ENCODE peak calls at places on chromosomes 4 and X, in six cellular contexts. F is right lobe of liver; T is neural progenitor cell; G is IMR-90; Y is prostate gland; U is CD4-positive, alpha-beta memory T cell. R is an unnamed sample. For H3K27me3 and H3K4me1, the result is how much of the 10 kb centered on the place peaks cover.

GRCh38 chr4:130486841-130487240 is 1390.9 kb downstream of the C4orf33 start:
- DNase-seq in F (no peak), T (no peak), G (peak), Y (no peak), U (no peak), R (no peak)

GRCh38 chrX:139044680-139045079 is 333.2 kb upstream of the FGF13 start:
- DNase-seq in F (no peak), T (no peak), G (no peak), Y (no peak), U (no peak), R (peak)

GRCh38 chrX:148940411-148940996 is 440.1 kb downstream of the AFF2 start:
- DNase-seq in F (no peak), T (no peak), G (no peak), Y (no peak), U (no peak), R (no peak)

GRCh38 chr4:41285202-41285876 is 28.6 kb downstream of the UCHL1 start:
- DNase-seq in F (no peak), T (no peak), G (no peak), Y (no peak), U (no peak), R (no peak)

GRCh38 chr4:133920236-133920635 is 281.4 kb downstream of the PABPC4L start:
- DNase-seq in F (no peak), T (no peak), G (no peak), Y (no peak), U (no peak), R (no peak)

GRCh38 chr4:82797591-82798081 is 960 bp downstream of the SCD5 start:
- DNase-seq in F (no peak), T (peak), G (peak), Y (peak), U (peak), R (peak)

GRCh38 chr4:40897557-40898203 is 147.9 kb downstream of the NSUN7 start:
- DNase-seq in F (peak), T (peak), G (peak), Y (peak), U (peak), R (peak)

GRCh38 chrX:15679246-15679645 is 14.6 kb upstream of the CLTRN start:
- DNase-seq in F (no peak), T (no peak), G (no peak), Y (no peak), U (no peak), R (no peak)

GRCh38 chr4:153045111-153045982 is 109.2 kb downstream of the FHDC1 start:
- DNase-seq in F (no peak), T (no peak), G (no peak), Y (no peak), U (no peak), R (no peak)

GRCh38 chr4:38132140-38132673 is 172.0 kb downstream of the PTTG2 start:
- DNase-seq in F (peak), T (peak), G (peak), Y (no peak), U (peak), R (no peak)

GRCh38 chr4:145937021-145937861 is 1.4 kb downstream of the ZNF827 start:
- DNase-seq in F (peak), T (peak), G (peak), Y (peak), U (peak), R (peak)

GRCh38 chr4:36348403-36348938 is 67.1 kb downstream of the DTHD1 start:
- DNase-seq in F (no peak), T (no peak), G (no peak), Y (no peak), U (no peak), R (no peak)

GRCh38 chrX:107448625-107449468 is 605 bp upstream of the FRMPD3 start:
- DNase-seq in F (no peak), T (peak), G (no peak), Y (no peak), U (no peak), R (no peak)

GRCh38 chr4:153564630-153565525 is 98.7 kb downstream of the TMEM131L start:
- DNase-seq in F (peak), T (peak), G (peak), Y (no peak), U (no peak), R (no peak)

GRCh38 chr4:13481569-13481968 is 2.6 kb downstream of the RAB28 start:
- DNase-seq in F (no peak), T (peak), G (peak), Y (no peak), U (no peak), R (no peak)

GRCh38 chr4:175929441-175929840 is 117.4 kb upstream of the GPM6A start:
- DNase-seq in F (no peak), T (no peak), G (no peak), Y (no peak), U (no peak), R (no peak)

GRCh38 chr4:108601096-108601495 is 19.3 kb upstream of the RPL34 start:
- DNase-seq in F (no peak), T (no peak), G (no peak), Y (no peak), U (no peak), R (no peak)

GRCh38 chr4:26574563-26574962 is 9.3 kb upstream of the TBC1D19 start:
- DNase-seq in F (no peak), T (peak), G (no peak), Y (no peak), U (no peak), R (no peak)

GRCh38 chr4:89610236-89610635 is 226.7 kb downstream of the SNCA start:
- DNase-seq in F (no peak), T (no peak), G (no peak), Y (no peak), U (no peak), R (no peak)

GRCh38 chr4:78710536-78710935 is 65.6 kb upstream of the BMP2K start:
- DNase-seq in F (no peak), T (no peak), G (peak), Y (no peak), U (no peak), R (no peak)

GRCh38 chr4:173522160-173522873 is 7.7 kb downstream of the HAND2 start:
- DNase-seq in F (no peak), T (peak), G (peak), Y (no peak), U (no peak), R (peak)
- H3K27me3 ChIP-seq in F (half or more), T (half or more), G (half or more), Y (half or more), U (half or more), R (under half)

GRCh38 chr4:143377635-143378099 is 41.0 kb downstream of the GAB1 start:
- DNase-seq in F (no peak), T (no peak), G (no peak), Y (no peak), U (no peak), R (no peak)
- H3K4me1 ChIP-seq in F (under half), T (under half), G (under half), Y (under half), U (under half), R (under half)

GRCh38 chrX:136497556-136498048 is at the start of gene HTATSF1:
- DNase-seq in F (no peak), T (peak), G (no peak), Y (no peak), U (no peak), R (no peak)
- H3K27ac ChIP-seq in F (peak), T (peak), G (peak), Y (peak), U (peak), R (peak)

GRCh38 chrX:74262472-74263209 is 41.3 kb upstream of the ZCCHC13 start:
- DNase-seq in F (no peak), T (peak), G (no peak), Y (no peak), U (no peak), R (no peak)
- H3K27me3 ChIP-seq in F (under half), T (under half), G (under half), Y (under half), U (under half), R (under half)

GRCh38 chr4:88609387-88609786 is 17.1 kb downstream of the HERC3 start:
- DNase-seq in F (no peak), T (no peak), G (no peak), Y (no peak), U (no peak), R (no peak)
- H3K4me1 ChIP-seq in F (under half), T (under half), G (under half), Y (under half), U (half or more), R (under half)

GRCh38 chrX:130902783-130903613 is at the start of gene ENOX2:
- DNase-seq in F (peak), T (peak), G (peak), Y (peak), U (peak), R (peak)

GRCh38 chrX:130896816-130897508 is 6.0 kb downstream of the ENOX2 start:
- DNase-seq in F (no peak), T (no peak), G (peak), Y (no peak), U (no peak), R (no peak)

GRCh38 chrX:130906776-130907175 is 3.8 kb upstream of the ENOX2 start:
- DNase-seq in F (no peak), T (no peak), G (no peak), Y (no peak), U (no peak), R (no peak)

DNA sequence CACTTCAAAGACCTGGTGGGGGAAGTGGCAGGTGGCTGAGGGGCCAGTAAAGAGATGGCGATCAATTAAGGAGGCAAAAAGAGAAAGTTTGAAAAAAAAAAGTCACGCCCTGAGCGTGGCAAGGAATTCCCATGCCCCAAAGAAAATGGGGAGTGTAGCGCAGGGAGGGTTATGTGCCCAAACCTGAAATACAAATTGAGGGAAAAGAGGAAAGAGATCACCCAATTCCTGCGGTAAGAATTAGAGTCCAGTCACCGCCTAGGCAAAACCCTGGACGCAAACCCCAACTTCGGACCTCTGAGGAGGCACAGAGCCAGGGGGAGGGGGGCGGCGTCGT is 595 bp downstream of the ENOX2 start:
- DNase-seq in F (no peak), T (no peak), G (no peak), Y (no peak), U (no peak), R (no peak)
- H3K27ac ChIP-seq in F (no peak), T (no peak), G (peak), Y (no peak), U (peak), R (peak)

GRCh38 chr4:95388911-95389310 is 159.9 kb downstream of the UNC5C start:
- DNase-seq in F (no peak), T (no peak), G (no peak), Y (no peak), U (no peak), R (no peak)

GRCh38 chr4:95381843-95382580 is 166.8 kb downstream of the UNC5C start:
- DNase-seq in F (no peak), T (no peak), G (no peak), Y (no peak), U (no peak), R (no peak)

GRCh38 chr4:95387719-95388118 is 161.1 kb downstream of the UNC5C start:
- DNase-seq in F (no peak), T (no peak), G (no peak), Y (no peak), U (no peak), R (no peak)

GRCh38 chr4:95386410-95386809 is 162.4 kb downstream of the UNC5C start:
- DNase-seq in F (no peak), T (no peak), G (no peak), Y (no peak), U (no peak), R (no peak)
- H3K27me3 ChIP-seq in F (under half), T (half or more), G (under half), Y (under half), U (under half), R (under half)

GRCh38 chrX:1465261-1466231 is 12.8 kb upstream of the ASMTL start:
- DNase-seq in F (peak), T (no peak), G (no peak), Y (no peak), U (no peak), R (no peak)
- H3K4me1 ChIP-seq in F (under half), T (under half), G (under half), Y (under half), U (half or more), R (under half)